ENCODE peak calls at places on chromosome X, in seven cellular contexts. One of them, this sample, is unnamed. For H3K4me1 and H3K36me3, the result is how much of the 10 kb centered on the place peaks cover.

GRCh38 chrX:8429692-8430249 is 34.9 kb upstream of the VCX3B start:
- DNase-seq in lower lobe of right lung: peak
- DNase-seq in neural progenitor cell: no peak
- DNase-seq in OCI-LY7: no peak
- DNase-seq in ovary: no peak
- DNase-seq in right lobe of liver: no peak
- DNase-seq in CD8-positive, alpha-beta memory T cell: no peak
- DNase-seq in this sample: no peak

GRCh38 chrX:57156397-57157049 is 19.3 kb upstream of the SPIN2A start:
- DNase-seq in lower lobe of right lung: no peak
- DNase-seq in neural progenitor cell: peak
- DNase-seq in OCI-LY7: peak
- DNase-seq in ovary: no peak
- DNase-seq in right lobe of liver: peak
- DNase-seq in CD8-positive, alpha-beta memory T cell: no peak
- DNase-seq in this sample: no peak

GRCh38 chrX:138026211-138026610 is 460.3 kb downstream of the ZIC3 start:
- DNase-seq in lower lobe of right lung: no peak
- DNase-seq in neural progenitor cell: no peak
- DNase-seq in OCI-LY7: peak
- DNase-seq in ovary: no peak
- DNase-seq in right lobe of liver: no peak
- DNase-seq in CD8-positive, alpha-beta memory T cell: no peak
- DNase-seq in this sample: no peak

GRCh38 chrX:80354966-80355465 is 65.2 kb upstream of the TENT5D start:
- DNase-seq in lower lobe of right lung: no peak
- DNase-seq in neural progenitor cell: no peak
- DNase-seq in OCI-LY7: no peak
- DNase-seq in ovary: no peak
- DNase-seq in right lobe of liver: no peak
- DNase-seq in CD8-positive, alpha-beta memory T cell: no peak
- DNase-seq in this sample: no peak

GRCh38 chrX:129755779-129756650 is 17.2 kb downstream of the XPNPEP2 start:
- DNase-seq in lower lobe of right lung: no peak
- DNase-seq in neural progenitor cell: peak
- DNase-seq in OCI-LY7: peak
- DNase-seq in ovary: no peak
- DNase-seq in right lobe of liver: no peak
- DNase-seq in CD8-positive, alpha-beta memory T cell: no peak
- DNase-seq in this sample: peak

GRCh38 chrX:37472836-37473235 is 98.6 kb upstream of the LANCL3 start:
- DNase-seq in lower lobe of right lung: no peak
- DNase-seq in neural progenitor cell: no peak
- DNase-seq in OCI-LY7: no peak
- DNase-seq in ovary: no peak
- DNase-seq in right lobe of liver: no peak
- DNase-seq in CD8-positive, alpha-beta memory T cell: no peak
- DNase-seq in this sample: no peak

GRCh38 chrX:37896491-37896890 is 49.1 kb upstream of the DYNLT3 start:
- DNase-seq in lower lobe of right lung: no peak
- DNase-seq in neural progenitor cell: no peak
- DNase-seq in OCI-LY7: no peak
- DNase-seq in ovary: no peak
- DNase-seq in right lobe of liver: no peak
- DNase-seq in CD8-positive, alpha-beta memory T cell: no peak
- DNase-seq in this sample: no peak

GRCh38 chrX:14039344-14039743 is 9.7 kb upstream of the GEMIN8 start:
- DNase-seq in lower lobe of right lung: no peak
- DNase-seq in neural progenitor cell: peak
- DNase-seq in OCI-LY7: peak
- DNase-seq in ovary: no peak
- DNase-seq in right lobe of liver: peak
- DNase-seq in CD8-positive, alpha-beta memory T cell: peak
- DNase-seq in this sample: no peak

GRCh38 chrX:110374544-110374943 is 15.9 kb downstream of the RTL9 start:
- DNase-seq in lower lobe of right lung: no peak
- DNase-seq in neural progenitor cell: no peak
- DNase-seq in OCI-LY7: no peak
- DNase-seq in ovary: no peak
- DNase-seq in right lobe of liver: no peak
- DNase-seq in CD8-positive, alpha-beta memory T cell: no peak
- DNase-seq in this sample: no peak

GRCh38 chrX:118802857-118803256 is 20.8 kb upstream of the ZCCHC12 start:
- DNase-seq in lower lobe of right lung: no peak
- DNase-seq in neural progenitor cell: no peak
- DNase-seq in OCI-LY7: no peak
- DNase-seq in ovary: no peak
- DNase-seq in right lobe of liver: no peak
- DNase-seq in CD8-positive, alpha-beta memory T cell: no peak
- DNase-seq in this sample: no peak

GRCh38 chrX:81377329-81377728 is 175.4 kb downstream of the SH3BGRL start:
- DNase-seq in lower lobe of right lung: no peak
- DNase-seq in neural progenitor cell: peak
- DNase-seq in OCI-LY7: peak
- DNase-seq in ovary: no peak
- DNase-seq in right lobe of liver: no peak
- DNase-seq in CD8-positive, alpha-beta memory T cell: no peak
- DNase-seq in this sample: no peak

GRCh38 chrX:49627030-49627777 is 28.4 kb downstream of the GAGE1 start:
- DNase-seq in lower lobe of right lung: no peak
- DNase-seq in neural progenitor cell: peak
- DNase-seq in OCI-LY7: no peak
- DNase-seq in ovary: no peak
- DNase-seq in right lobe of liver: no peak
- DNase-seq in CD8-positive, alpha-beta memory T cell: peak
- DNase-seq in this sample: no peak

GRCh38 chrX:119726900-119727555 is 31.4 kb upstream of the SOWAHD start:
- DNase-seq in lower lobe of right lung: no peak
- DNase-seq in neural progenitor cell: no peak
- DNase-seq in OCI-LY7: no peak
- DNase-seq in ovary: no peak
- DNase-seq in right lobe of liver: no peak
- DNase-seq in CD8-positive, alpha-beta memory T cell: no peak
- DNase-seq in this sample: no peak

GRCh38 chrX:31508338-31508737 is 436.5 kb upstream of the FTHL17 start:
- DNase-seq in lower lobe of right lung: no peak
- DNase-seq in neural progenitor cell: no peak
- DNase-seq in OCI-LY7: no peak
- DNase-seq in ovary: no peak
- DNase-seq in right lobe of liver: no peak
- DNase-seq in CD8-positive, alpha-beta memory T cell: no peak
- DNase-seq in this sample: no peak

GRCh38 chrX:1246816-1247215 is 21.8 kb upstream of the CSF2RA start:
- DNase-seq in lower lobe of right lung: peak
- DNase-seq in neural progenitor cell: peak
- DNase-seq in OCI-LY7: peak
- DNase-seq in ovary: peak
- DNase-seq in right lobe of liver: peak
- DNase-seq in CD8-positive, alpha-beta memory T cell: peak
- DNase-seq in this sample: peak

GRCh38 chrX:47958943-47959342 is 44.8 kb downstream of the ZNF182 start:
- DNase-seq in lower lobe of right lung: no peak
- DNase-seq in neural progenitor cell: no peak
- DNase-seq in OCI-LY7: peak
- DNase-seq in ovary: no peak
- DNase-seq in right lobe of liver: no peak
- DNase-seq in CD8-positive, alpha-beta memory T cell: no peak
- DNase-seq in this sample: no peak

DNA sequence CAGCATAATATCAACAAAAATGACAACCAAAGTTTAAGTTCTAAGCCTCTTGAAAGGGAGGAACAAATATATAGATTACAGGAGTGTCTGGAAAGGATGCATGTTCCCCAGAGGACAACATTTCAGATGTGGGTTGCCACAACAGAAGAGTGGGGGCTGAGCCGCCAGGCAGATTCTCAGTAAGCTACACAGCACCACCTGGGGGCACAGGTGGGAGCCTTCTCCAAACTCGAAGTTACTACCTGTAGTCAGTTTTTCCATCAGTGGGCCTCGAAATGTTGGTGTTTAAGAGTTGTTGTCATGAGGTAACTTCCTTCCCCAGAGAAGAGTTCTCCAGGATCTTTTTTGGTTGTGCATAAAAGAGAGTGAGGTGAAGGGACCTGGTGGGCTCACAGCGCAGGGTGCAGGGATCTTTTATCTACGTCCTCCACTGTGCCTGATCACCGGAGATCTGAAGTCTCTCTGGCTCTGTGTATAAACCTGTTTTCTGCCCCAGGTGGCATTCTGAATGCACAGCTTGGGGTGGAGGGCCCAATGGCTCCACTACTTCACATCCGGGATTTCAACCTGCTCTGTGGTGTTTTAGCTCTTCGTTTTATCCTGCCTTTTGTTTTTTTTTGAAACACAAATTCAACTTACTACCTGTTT is 58.4 kb upstream of the STS start:
- DNase-seq in lower lobe of right lung: no peak
- DNase-seq in neural progenitor cell: peak
- DNase-seq in OCI-LY7: peak
- DNase-seq in ovary: no peak
- DNase-seq in right lobe of liver: peak
- DNase-seq in CD8-positive, alpha-beta memory T cell: no peak
- DNase-seq in this sample: no peak
- H3K27ac ChIP-seq in lower lobe of right lung: no peak
- H3K27ac ChIP-seq in neural progenitor cell: no peak
- H3K27ac ChIP-seq in OCI-LY7: peak
- H3K27ac ChIP-seq in ovary: no peak
- H3K27ac ChIP-seq in right lobe of liver: no peak
- H3K27ac ChIP-seq in CD8-positive, alpha-beta memory T cell: no peak
- H3K27ac ChIP-seq in this sample: no peak

DNA sequence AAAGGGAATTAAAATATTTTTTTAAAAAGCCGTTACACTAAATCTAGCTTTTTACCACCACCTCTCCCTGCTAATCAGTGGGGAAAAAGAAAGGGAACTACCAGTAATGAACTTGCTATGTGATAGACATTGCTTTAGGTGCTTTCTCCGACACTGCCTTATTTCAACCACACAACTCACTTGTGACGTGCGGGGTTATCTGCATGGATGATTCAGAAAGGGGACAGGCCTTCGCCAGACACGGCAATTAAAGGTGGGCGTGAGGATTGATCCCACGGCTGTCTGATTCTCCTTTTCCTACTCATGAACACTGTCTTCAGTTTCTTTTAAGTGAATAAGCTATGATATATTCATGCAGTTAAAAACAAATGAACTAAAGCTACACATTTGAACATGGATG is 882 bp upstream of the CXCR3 start:
- DNase-seq in lower lobe of right lung: no peak
- DNase-seq in neural progenitor cell: no peak
- DNase-seq in OCI-LY7: no peak
- DNase-seq in ovary: no peak
- DNase-seq in right lobe of liver: no peak
- DNase-seq in CD8-positive, alpha-beta memory T cell: peak
- DNase-seq in this sample: no peak
- H3K4me1 ChIP-seq in lower lobe of right lung: under half
- H3K4me1 ChIP-seq in neural progenitor cell: under half
- H3K4me1 ChIP-seq in OCI-LY7: half or more
- H3K4me1 ChIP-seq in ovary: under half
- H3K4me1 ChIP-seq in right lobe of liver: under half
- H3K4me1 ChIP-seq in CD8-positive, alpha-beta memory T cell: half or more
- H3K4me1 ChIP-seq in this sample: under half

GRCh38 chrX:133384454-133384853 is 30.8 kb downstream of the GPC4 start:
- DNase-seq in lower lobe of right lung: no peak
- DNase-seq in neural progenitor cell: no peak
- DNase-seq in OCI-LY7: no peak
- DNase-seq in ovary: no peak
- DNase-seq in right lobe of liver: no peak
- DNase-seq in CD8-positive, alpha-beta memory T cell: no peak
- DNase-seq in this sample: no peak
- H3K36me3 ChIP-seq in lower lobe of right lung: under half
- H3K36me3 ChIP-seq in neural progenitor cell: under half
- H3K36me3 ChIP-seq in OCI-LY7: under half
- H3K36me3 ChIP-seq in ovary: under half
- H3K36me3 ChIP-seq in right lobe of liver: under half
- H3K36me3 ChIP-seq in CD8-positive, alpha-beta memory T cell: under half
- H3K36me3 ChIP-seq in this sample: under half

GRCh38 chrX:71637253-71637618 is 18.9 kb upstream of the CXCR3 start:
- DNase-seq in lower lobe of right lung: no peak
- DNase-seq in neural progenitor cell: no peak
- DNase-seq in OCI-LY7: no peak
- DNase-seq in ovary: no peak
- DNase-seq in right lobe of liver: no peak
- DNase-seq in CD8-positive, alpha-beta memory T cell: no peak
- DNase-seq in this sample: no peak

GRCh38 chrX:71637848-71638247 is 19.5 kb upstream of the CXCR3 start:
- DNase-seq in lower lobe of right lung: no peak
- DNase-seq in neural progenitor cell: no peak
- DNase-seq in OCI-LY7: peak
- DNase-seq in ovary: no peak
- DNase-seq in right lobe of liver: no peak
- DNase-seq in CD8-positive, alpha-beta memory T cell: no peak
- DNase-seq in this sample: no peak

GRCh38 chrX:71632923-71633657 is 14.8 kb upstream of the CXCR3 start:
- DNase-seq in lower lobe of right lung: no peak
- DNase-seq in neural progenitor cell: no peak
- DNase-seq in OCI-LY7: no peak
- DNase-seq in ovary: no peak
- DNase-seq in right lobe of liver: no peak
- DNase-seq in CD8-positive, alpha-beta memory T cell: no peak
- DNase-seq in this sample: no peak

GRCh38 chrX:71636438-71637252 is 18.3 kb upstream of the CXCR3 start:
- DNase-seq in lower lobe of right lung: no peak
- DNase-seq in neural progenitor cell: no peak
- DNase-seq in OCI-LY7: peak
- DNase-seq in ovary: no peak
- DNase-seq in right lobe of liver: no peak
- DNase-seq in CD8-positive, alpha-beta memory T cell: no peak
- DNase-seq in this sample: no peak

GRCh38 chrX:71634366-71634765 is 16.1 kb upstream of the CXCR3 start:
- DNase-seq in lower lobe of right lung: no peak
- DNase-seq in neural progenitor cell: no peak
- DNase-seq in OCI-LY7: no peak
- DNase-seq in ovary: no peak
- DNase-seq in right lobe of liver: no peak
- DNase-seq in CD8-positive, alpha-beta memory T cell: no peak
- DNase-seq in this sample: no peak
- H3K27ac ChIP-seq in lower lobe of right lung: no peak
- H3K27ac ChIP-seq in neural progenitor cell: no peak
- H3K27ac ChIP-seq in OCI-LY7: no peak
- H3K27ac ChIP-seq in ovary: no peak
- H3K27ac ChIP-seq in right lobe of liver: no peak
- H3K27ac ChIP-seq in CD8-positive, alpha-beta memory T cell: no peak
- H3K27ac ChIP-seq in this sample: no peak

DNA sequence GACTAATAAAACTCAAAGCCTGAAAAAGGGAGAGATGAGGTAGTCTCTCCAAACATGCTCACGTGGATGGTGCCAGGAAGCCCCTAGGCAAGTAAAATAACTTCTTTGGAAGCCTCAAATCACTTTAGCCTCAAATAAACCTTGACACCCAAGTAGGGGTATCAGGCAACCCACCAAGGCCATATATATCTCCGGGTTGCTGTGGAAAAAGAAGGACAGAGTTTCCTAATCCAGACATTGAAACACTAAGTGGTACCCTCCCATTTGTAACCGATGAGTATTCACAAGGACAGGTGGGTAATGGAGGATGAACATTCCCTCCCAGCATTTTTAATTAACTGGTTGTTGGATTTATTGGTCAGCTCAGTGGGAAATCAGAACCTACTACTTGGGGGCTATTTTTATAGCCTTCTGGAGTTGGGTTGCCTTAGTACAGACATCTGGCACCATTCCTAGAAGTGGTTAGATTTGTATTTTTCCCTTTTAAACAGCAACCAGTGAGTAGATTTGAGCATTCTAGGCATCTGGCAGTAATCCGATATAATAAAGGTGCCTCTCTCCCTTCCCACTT is 87.7 kb downstream of the GPC3 start:
- DNase-seq in lower lobe of right lung: no peak
- DNase-seq in neural progenitor cell: no peak
- DNase-seq in OCI-LY7: no peak
- DNase-seq in ovary: no peak
- DNase-seq in right lobe of liver: no peak
- DNase-seq in CD8-positive, alpha-beta memory T cell: no peak
- DNase-seq in this sample: no peak
- H3K4me1 ChIP-seq in lower lobe of right lung: under half
- H3K4me1 ChIP-seq in neural progenitor cell: under half
- H3K4me1 ChIP-seq in OCI-LY7: under half
- H3K4me1 ChIP-seq in ovary: under half
- H3K4me1 ChIP-seq in right lobe of liver: under half
- H3K4me1 ChIP-seq in CD8-positive, alpha-beta memory T cell: under half
- H3K4me1 ChIP-seq in this sample: under half

This sample was measured in kidney.